ENCODE peak calls at places on chromosomes 11 and 22, in six cellular contexts. One of them, this sample, is unnamed.

GRCh38 chr11:94638902-94639373 is 71.8 kb downstream of the PIWIL4 start:
- DNase-seq in mammary epithelial cell: peak
- DNase-seq in mesothelial cell of epicardium: no peak
- DNase-seq in kidney: no peak
- DNase-seq in heart left ventricle: no peak
- DNase-seq in tibial artery: no peak
- DNase-seq in this sample: no peak

GRCh38 chr11:75275581-75275980 is 35.0 kb downstream of the TPBGL start:
- DNase-seq in mammary epithelial cell: no peak
- DNase-seq in mesothelial cell of epicardium: peak
- DNase-seq in kidney: peak
- DNase-seq in heart left ventricle: peak
- DNase-seq in tibial artery: peak
- DNase-seq in this sample: peak

GRCh38 chr11:121106812-121107211 is 5.8 kb downstream of the TECTA start:
- DNase-seq in mammary epithelial cell: no peak
- DNase-seq in mesothelial cell of epicardium: no peak
- DNase-seq in kidney: no peak
- DNase-seq in heart left ventricle: no peak
- DNase-seq in tibial artery: no peak
- DNase-seq in this sample: no peak

GRCh38 chr11:17734986-17735822 is 623 bp downstream of the KCNC1 start:
- DNase-seq in mammary epithelial cell: peak
- DNase-seq in mesothelial cell of epicardium: peak
- DNase-seq in kidney: peak
- DNase-seq in heart left ventricle: peak
- DNase-seq in tibial artery: peak
- DNase-seq in this sample: peak

GRCh38 chr11:72446929-72447753 is 12.8 kb upstream of the CLPB start:
- DNase-seq in mammary epithelial cell: peak
- DNase-seq in mesothelial cell of epicardium: no peak
- DNase-seq in kidney: no peak
- DNase-seq in heart left ventricle: no peak
- DNase-seq in tibial artery: no peak
- DNase-seq in this sample: no peak

GRCh38 chr22:29938285-29938693 is 55.3 kb downstream of the MTMR3 start:
- DNase-seq in mammary epithelial cell: no peak
- DNase-seq in mesothelial cell of epicardium: no peak
- DNase-seq in kidney: no peak
- DNase-seq in heart left ventricle: no peak
- DNase-seq in tibial artery: no peak
- DNase-seq in this sample: no peak

GRCh38 chr22:43209971-43210370 is 23.0 kb upstream of the TTLL12 start:
- DNase-seq in mammary epithelial cell: no peak
- DNase-seq in mesothelial cell of epicardium: no peak
- DNase-seq in kidney: no peak
- DNase-seq in heart left ventricle: no peak
- DNase-seq in tibial artery: no peak
- DNase-seq in this sample: no peak

GRCh38 chr11:84384637-84385227 is 1098.6 kb upstream of the CCDC90B start:
- DNase-seq in mammary epithelial cell: peak
- DNase-seq in mesothelial cell of epicardium: peak
- DNase-seq in kidney: no peak
- DNase-seq in heart left ventricle: peak
- DNase-seq in tibial artery: peak
- DNase-seq in this sample: no peak

GRCh38 chr11:1473786-1474185 is 12.8 kb downstream of the MOB2 start:
- DNase-seq in mammary epithelial cell: no peak
- DNase-seq in mesothelial cell of epicardium: no peak
- DNase-seq in kidney: peak
- DNase-seq in heart left ventricle: no peak
- DNase-seq in tibial artery: no peak
- DNase-seq in this sample: no peak

GRCh38 chr11:41459602-41460405 is at the start of gene LRRC4C:
- DNase-seq in mammary epithelial cell: no peak
- DNase-seq in mesothelial cell of epicardium: no peak
- DNase-seq in kidney: no peak
- DNase-seq in heart left ventricle: no peak
- DNase-seq in tibial artery: no peak
- DNase-seq in this sample: no peak

GRCh38 chr11:39236916-39237315 is 2222.5 kb downstream of the LRRC4C start:
- DNase-seq in mammary epithelial cell: peak
- DNase-seq in mesothelial cell of epicardium: no peak
- DNase-seq in kidney: no peak
- DNase-seq in heart left ventricle: no peak
- DNase-seq in tibial artery: no peak
- DNase-seq in this sample: no peak

GRCh38 chr11:74935285-74935684 is 13.6 kb downstream of the XRRA1 start:
- DNase-seq in mammary epithelial cell: no peak
- DNase-seq in mesothelial cell of epicardium: no peak
- DNase-seq in kidney: no peak
- DNase-seq in heart left ventricle: no peak
- DNase-seq in tibial artery: no peak
- DNase-seq in this sample: no peak

GRCh38 chr22:24727218-24727851 is 47.2 kb downstream of the PIWIL3 start:
- DNase-seq in mammary epithelial cell: peak
- DNase-seq in mesothelial cell of epicardium: no peak
- DNase-seq in kidney: no peak
- DNase-seq in heart left ventricle: peak
- DNase-seq in tibial artery: no peak
- DNase-seq in this sample: no peak

GRCh38 chr11:93838967-93839366 is 11.5 kb downstream of the VSTM5 start:
- DNase-seq in mammary epithelial cell: no peak
- DNase-seq in mesothelial cell of epicardium: no peak
- DNase-seq in kidney: no peak
- DNase-seq in heart left ventricle: no peak
- DNase-seq in tibial artery: no peak
- DNase-seq in this sample: no peak

GRCh38 chr11:22491826-22492225 is 133.8 kb downstream of the FANCF start:
- DNase-seq in mammary epithelial cell: peak
- DNase-seq in mesothelial cell of epicardium: peak
- DNase-seq in kidney: no peak
- DNase-seq in heart left ventricle: no peak
- DNase-seq in tibial artery: no peak
- DNase-seq in this sample: no peak

GRCh38 chr11:3126207-3126865 is 38.8 kb downstream of the OSBPL5 start:
- DNase-seq in mammary epithelial cell: peak
- DNase-seq in mesothelial cell of epicardium: no peak
- DNase-seq in kidney: peak
- DNase-seq in heart left ventricle: peak
- DNase-seq in tibial artery: no peak
- DNase-seq in this sample: peak

GRCh38 chr11:76799061-76799804 is 16.1 kb downstream of the TSKU start:
- DNase-seq in mammary epithelial cell: peak
- DNase-seq in mesothelial cell of epicardium: peak
- DNase-seq in kidney: peak
- DNase-seq in heart left ventricle: peak
- DNase-seq in tibial artery: peak
- DNase-seq in this sample: no peak

GRCh38 chr11:129738242-129738641 is 77.4 kb upstream of the TMEM45B start:
- DNase-seq in mammary epithelial cell: no peak
- DNase-seq in mesothelial cell of epicardium: no peak
- DNase-seq in kidney: no peak
- DNase-seq in heart left ventricle: no peak
- DNase-seq in tibial artery: no peak
- DNase-seq in this sample: no peak

DNA sequence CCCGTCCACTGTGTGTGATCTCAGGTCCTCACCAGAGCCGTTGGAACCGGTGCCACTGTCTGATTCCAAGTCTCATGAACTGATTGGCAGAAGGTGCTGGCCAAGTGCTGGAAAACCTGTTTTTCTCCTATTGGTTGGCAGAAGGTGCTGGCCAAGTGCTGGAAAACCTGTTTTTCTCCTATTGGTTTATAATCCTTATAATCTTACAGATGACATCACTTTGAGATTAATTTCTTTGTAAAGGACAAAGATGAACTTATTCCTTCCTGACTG is 1106.3 kb downstream of the BRD1 start:
- DNase-seq in mammary epithelial cell: no peak
- DNase-seq in mesothelial cell of epicardium: no peak
- DNase-seq in kidney: no peak
- DNase-seq in heart left ventricle: no peak
- DNase-seq in tibial artery: no peak
- DNase-seq in this sample: no peak
- TF ChIP-seq CTCF in mammary epithelial cell: no peak
- TF ChIP-seq CTCF in mesothelial cell of epicardium: no peak
- TF ChIP-seq CTCF in kidney: no peak
- TF ChIP-seq CTCF in heart left ventricle: no peak
- TF ChIP-seq CTCF in tibial artery: no peak
- TF ChIP-seq CTCF in this sample: no peak

DNA sequence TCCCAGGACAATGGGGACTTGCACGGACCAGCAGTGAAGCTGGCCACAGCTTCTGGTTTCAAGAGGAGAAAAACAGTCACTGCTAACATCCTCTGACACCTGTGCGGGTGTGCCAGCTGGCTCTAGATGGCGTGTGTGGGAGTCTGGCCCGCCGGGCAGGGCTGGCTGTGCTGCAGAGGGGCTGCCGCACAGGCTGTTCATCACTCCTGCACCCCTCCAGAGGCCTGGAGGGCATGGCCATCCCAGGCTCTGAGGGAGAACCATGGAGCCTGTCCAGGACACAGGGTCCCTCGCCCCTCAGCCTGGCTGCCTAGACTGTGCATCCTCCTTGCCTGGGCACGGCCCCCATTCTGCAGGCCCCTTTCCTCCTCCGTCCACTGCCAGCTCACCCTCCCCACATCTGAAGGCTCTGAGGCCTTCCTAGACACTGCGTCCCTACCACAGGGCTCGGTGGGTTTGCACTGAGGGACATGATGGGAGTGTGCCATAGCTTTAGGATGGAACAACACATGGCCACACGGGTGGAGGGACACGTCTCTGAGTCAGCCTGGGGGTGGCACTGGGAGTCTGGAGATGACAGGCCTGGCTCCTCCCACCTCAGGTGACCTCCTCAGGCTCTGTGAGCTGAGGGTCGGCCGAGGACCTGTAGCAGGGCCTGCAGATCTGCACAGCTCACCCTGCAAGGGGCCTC is 42.1 kb upstream of the GNB1L start:
- DNase-seq in mammary epithelial cell: no peak
- DNase-seq in mesothelial cell of epicardium: no peak
- DNase-seq in kidney: peak
- DNase-seq in heart left ventricle: no peak
- DNase-seq in tibial artery: no peak
- DNase-seq in this sample: no peak
- TF ChIP-seq CTCF in mammary epithelial cell: no peak
- TF ChIP-seq CTCF in mesothelial cell of epicardium: no peak
- TF ChIP-seq CTCF in kidney: no peak
- TF ChIP-seq CTCF in heart left ventricle: no peak
- TF ChIP-seq CTCF in tibial artery: no peak
- TF ChIP-seq CTCF in this sample: no peak

GRCh38 chr22:45504703-45505341 is 2.1 kb downstream of the FBLN1 start:
- DNase-seq in mammary epithelial cell: peak
- DNase-seq in mesothelial cell of epicardium: peak
- DNase-seq in kidney: peak
- DNase-seq in heart left ventricle: peak
- DNase-seq in tibial artery: peak
- DNase-seq in this sample: no peak

GRCh38 chr22:45503071-45503815 is 560 bp downstream of the FBLN1 start:
- DNase-seq in mammary epithelial cell: peak
- DNase-seq in mesothelial cell of epicardium: no peak
- DNase-seq in kidney: peak
- DNase-seq in heart left ventricle: no peak
- DNase-seq in tibial artery: no peak
- DNase-seq in this sample: no peak

GRCh38 chr22:45503816-45504702 is 1.4 kb downstream of the FBLN1 start:
- DNase-seq in mammary epithelial cell: peak
- DNase-seq in mesothelial cell of epicardium: peak
- DNase-seq in kidney: peak
- DNase-seq in heart left ventricle: peak
- DNase-seq in tibial artery: no peak
- DNase-seq in this sample: no peak

GRCh38 chr22:45499746-45500145 is 2.9 kb upstream of the FBLN1 start:
- DNase-seq in mammary epithelial cell: no peak
- DNase-seq in mesothelial cell of epicardium: no peak
- DNase-seq in kidney: peak
- DNase-seq in heart left ventricle: peak
- DNase-seq in tibial artery: peak
- DNase-seq in this sample: no peak

DNA sequence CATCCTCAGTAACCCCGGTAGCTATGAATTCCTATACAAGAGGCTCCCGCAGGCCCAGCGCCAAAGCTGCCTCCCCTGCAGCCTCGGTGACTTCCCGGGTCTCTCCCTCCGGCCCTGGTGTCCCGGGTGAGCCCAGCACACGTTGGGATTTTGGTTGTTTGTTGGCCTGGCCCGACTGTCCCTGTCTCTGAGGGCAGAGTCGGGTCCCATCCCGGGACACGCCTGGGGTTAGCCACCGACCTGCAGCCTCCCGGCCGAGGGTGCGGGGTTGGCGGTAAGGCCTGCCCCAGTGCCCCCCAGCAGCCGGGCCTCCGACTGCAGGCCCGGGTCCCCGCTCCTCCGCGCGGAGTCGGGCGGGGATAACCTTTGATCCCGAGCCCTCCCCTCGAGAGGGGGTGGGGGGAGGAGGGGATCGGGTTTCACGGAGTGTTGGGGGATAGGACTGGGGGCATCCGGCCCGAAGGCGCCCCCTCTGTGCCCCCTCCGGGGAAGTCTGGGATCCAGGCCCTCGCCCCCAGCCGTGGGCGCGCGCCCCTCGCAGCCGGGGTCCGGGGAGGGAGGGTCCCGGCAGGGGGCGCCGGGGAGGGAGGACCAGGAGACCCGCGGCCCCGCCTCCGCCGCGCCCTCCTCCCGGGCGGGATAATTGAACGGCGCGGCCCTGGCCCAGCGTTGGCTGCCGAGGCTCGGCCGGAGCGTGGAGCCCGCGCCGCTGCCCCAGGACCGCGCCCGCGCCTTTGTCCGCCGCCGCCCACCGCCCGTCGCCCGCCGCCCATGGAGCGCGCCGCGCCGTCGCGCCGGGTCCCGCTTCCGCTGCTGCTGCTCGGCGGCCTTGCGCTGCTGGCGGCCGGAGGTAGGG is at the start of gene FBLN1:
- DNase-seq in mammary epithelial cell: no peak
- DNase-seq in mesothelial cell of epicardium: peak
- DNase-seq in kidney: peak
- DNase-seq in heart left ventricle: peak
- DNase-seq in tibial artery: no peak
- DNase-seq in this sample: no peak
- TF ChIP-seq CTCF in mammary epithelial cell: no peak
- TF ChIP-seq CTCF in mesothelial cell of epicardium: no peak
- TF ChIP-seq CTCF in kidney: no peak
- TF ChIP-seq CTCF in heart left ventricle: no peak
- TF ChIP-seq CTCF in tibial artery: no peak
- TF ChIP-seq CTCF in this sample: peak

GRCh38 chr11:73554677-73555320 is 43.1 kb downstream of the FAM168A start:
- DNase-seq in mammary epithelial cell: no peak
- DNase-seq in mesothelial cell of epicardium: no peak
- DNase-seq in kidney: no peak
- DNase-seq in heart left ventricle: no peak
- DNase-seq in tibial artery: no peak
- DNase-seq in this sample: no peak

GRCh38 chr11:73551697-73552096 is 46.2 kb downstream of the FAM168A start:
- DNase-seq in mammary epithelial cell: no peak
- DNase-seq in mesothelial cell of epicardium: no peak
- DNase-seq in kidney: no peak
- DNase-seq in heart left ventricle: no peak
- DNase-seq in tibial artery: no peak
- DNase-seq in this sample: no peak

GRCh38 chr11:73553266-73553665 is 44.6 kb downstream of the FAM168A start:
- DNase-seq in mammary epithelial cell: no peak
- DNase-seq in mesothelial cell of epicardium: no peak
- DNase-seq in kidney: no peak
- DNase-seq in heart left ventricle: no peak
- DNase-seq in tibial artery: no peak
- DNase-seq in this sample: no peak

GRCh38 chr11:73547706-73548105 is 50.2 kb downstream of the FAM168A start:
- DNase-seq in mammary epithelial cell: no peak
- DNase-seq in mesothelial cell of epicardium: no peak
- DNase-seq in kidney: no peak
- DNase-seq in heart left ventricle: no peak
- DNase-seq in tibial artery: no peak
- DNase-seq in this sample: no peak

GRCh38 chr11:73549367-73549766 is 48.5 kb downstream of the FAM168A start:
- DNase-seq in mammary epithelial cell: no peak
- DNase-seq in mesothelial cell of epicardium: no peak
- DNase-seq in kidney: no peak
- DNase-seq in heart left ventricle: no peak
- DNase-seq in tibial artery: no peak
- DNase-seq in this sample: no peak
- TF ChIP-seq CTCF in mammary epithelial cell: no peak
- TF ChIP-seq CTCF in mesothelial cell of epicardium: no peak
- TF ChIP-seq CTCF in kidney: no peak
- TF ChIP-seq CTCF in heart left ventricle: no peak
- TF ChIP-seq CTCF in tibial artery: no peak
- TF ChIP-seq CTCF in this sample: no peak

This sample was measured in ascending aorta.